ENCODE peak calls at places on chromosomes 1 and 21, in nine cellular contexts. Y, C, E, I, W, J, M, R and X are unnamed samples.

GRCh38 chr1:94385354-94385947 is 32.7 kb upstream of the ABCD3 start:
- DNase-seq in M (no peak), Y (no peak), C (no peak), E (no peak), I (no peak), R (no peak), J (no peak), W (no peak), X (no peak)

GRCh38 chr1:206479164-206480125 is 9.2 kb downstream of the IKBKE start:
- DNase-seq in Y (no peak), J (peak; percentile 64), M (peak; percentile 82), C (peak; percentile 74), W (peak; percentile 74), I (peak; percentile 87), R (peak; percentile 55), E (no peak), X (peak; percentile 81)

GRCh38 chr1:22064751-22065402 is 12.4 kb downstream of the CDC42 start:
- DNase-seq in E (no peak), C (no peak), J (no peak), I (no peak), W (no peak), M (no peak), R (no peak), Y (no peak), X (no peak)

GRCh38 chr1:200493344-200493743 is 83.5 kb upstream of the ZNF281 start:
- DNase-seq in Y (no peak), I (no peak), W (no peak), M (no peak), E (no peak), C (no peak), J (no peak), R (no peak), X (no peak)

GRCh38 chr1:156704930-156705320 is 458 bp downstream of the CRABP2 start:
- DNase-seq in C (peak; percentile 43), R (peak; percentile 21), Y (no peak), E (no peak), W (peak; percentile 71), I (peak; percentile 74), M (peak; percentile 89), J (no peak), X (no peak)

GRCh38 chr1:212566522-212567479 is 41.8 kb upstream of the ATF3 start:
- DNase-seq in C (peak; percentile 66), E (peak; percentile 41), Y (no peak), I (peak; percentile 62), J (peak; percentile 57), M (no peak), W (peak; percentile 33), R (no peak), X (no peak)

GRCh38 chr1:169676001-169676400 is 35.4 kb downstream of the SELL start:
- DNase-seq in C (peak; percentile 57), M (no peak), E (peak; percentile 62), R (no peak), J (no peak), Y (no peak), W (no peak), I (no peak), X (no peak)

GRCh38 chr1:101769520-101769919 is 227.2 kb downstream of the OLFM3 start:
- DNase-seq in I (no peak), R (no peak), C (peak; percentile 11), E (no peak), W (no peak), Y (no peak), J (no peak), M (no peak), X (no peak)

GRCh38 chr1:199113265-199113869 is 474.5 kb downstream of the PTPRC start:
- DNase-seq in I (peak; percentile 33), J (no peak), Y (peak; percentile 48), R (peak; percentile 29), E (peak; percentile 42), C (peak; percentile 66), M (no peak), W (no peak), X (no peak)

GRCh38 chr1:104468282-104468681 is 718.6 kb downstream of the AMY1C start:
- DNase-seq in J (no peak), W (no peak), E (no peak), C (no peak), I (no peak), R (no peak), Y (no peak), M (no peak), X (peak; percentile 76)

GRCh38 chr21:46099476-46099875 is 1.6 kb downstream of the COL6A2 start:
- DNase-seq in W (no peak), J (peak; percentile 60), I (peak; percentile 28), E (no peak), C (no peak), Y (peak; percentile 60), M (peak; percentile 75), R (no peak), X (no peak)

GRCh38 chr1:201718346-201719202 is 110.4 kb upstream of the IPO9 start:
- DNase-seq in C (peak; percentile 46), I (no peak), W (no peak), J (peak; percentile 3), E (no peak), M (peak; percentile 71), R (no peak), Y (no peak), X (no peak)